ENCODE peak calls at places on chromosomes 12 and 14, in four cellular contexts. One of them, this sample, is unnamed.

GRCh38 chr12:3698218-3698974 is 54.5 kb downstream of the CRACR2A start:
- DNase-seq in Daoy: peak
- DNase-seq in CD8-positive, alpha-beta T cell: no peak
- DNase-seq in Calu3: no peak
- DNase-seq in this sample: peak

GRCh38 chr12:114684098-114684869 is at the start of gene TBX3:
- DNase-seq in Daoy: peak
- DNase-seq in CD8-positive, alpha-beta T cell: no peak
- DNase-seq in Calu3: peak
- DNase-seq in this sample: peak

GRCh38 chr12:106284294-106285105 is 18.0 kb upstream of the TCP11L2 start:
- DNase-seq in Daoy: no peak
- DNase-seq in CD8-positive, alpha-beta T cell: no peak
- DNase-seq in Calu3: no peak
- DNase-seq in this sample: no peak

GRCh38 chr14:34301107-34301734 is 160.8 kb downstream of the SPTSSA start:
- DNase-seq in Daoy: peak
- DNase-seq in CD8-positive, alpha-beta T cell: no peak
- DNase-seq in Calu3: peak
- DNase-seq in this sample: peak

GRCh38 chr12:131900397-131900796 is 6.0 kb downstream of the ULK1 start:
- DNase-seq in Daoy: no peak
- DNase-seq in CD8-positive, alpha-beta T cell: no peak
- DNase-seq in Calu3: no peak
- DNase-seq in this sample: no peak

GRCh38 chr14:79542121-79542520 is 669.2 kb downstream of the DIO2 start:
- DNase-seq in Daoy: no peak
- DNase-seq in CD8-positive, alpha-beta T cell: no peak
- DNase-seq in Calu3: no peak
- DNase-seq in this sample: no peak

GRCh38 chr12:28709996-28710685 is 438.9 kb upstream of the FAR2 start:
- DNase-seq in Daoy: no peak
- DNase-seq in CD8-positive, alpha-beta T cell: no peak
- DNase-seq in Calu3: no peak
- DNase-seq in this sample: no peak

GRCh38 chr12:57280234-57281062 is 29.5 kb upstream of the STAC3 start:
- DNase-seq in Daoy: peak
- DNase-seq in CD8-positive, alpha-beta T cell: peak
- DNase-seq in Calu3: peak
- DNase-seq in this sample: no peak

GRCh38 chr14:83372271-83372670 is 1838.6 kb upstream of the SEL1L start:
- DNase-seq in Daoy: no peak
- DNase-seq in CD8-positive, alpha-beta T cell: no peak
- DNase-seq in Calu3: no peak
- DNase-seq in this sample: no peak

GRCh38 chr14:103089386-103090335 is 4.9 kb upstream of the EXOC3L4 start:
- DNase-seq in Daoy: no peak
- DNase-seq in CD8-positive, alpha-beta T cell: no peak
- DNase-seq in Calu3: no peak
- DNase-seq in this sample: no peak

GRCh38 chr12:124449623-124450375 is 117.6 kb downstream of the NCOR2 start:
- DNase-seq in Daoy: no peak
- DNase-seq in CD8-positive, alpha-beta T cell: no peak
- DNase-seq in Calu3: no peak
- DNase-seq in this sample: no peak